ENCODE peak calls at places on chromosome 22, in seven cellular contexts. One of them, this sample, is unnamed.

GRCh38 chr22:43039800-43040199 is 24.9 kb upstream of the PACSIN2 start:
- DNase-seq in iPS DF 19.7: no peak
- DNase-seq in amniotic stem cell: no peak
- DNase-seq in germinal center: no peak
- DNase-seq in activated T-cell treated with anti-CD3 and anti-CD28 coated beads for 1 hour: no peak
- DNase-seq in erythroblast: no peak
- DNase-seq in AG04450: no peak
- DNase-seq in this sample: no peak

GRCh38 chr22:20857247-20857643 is 1.4 kb downstream of the PI4KA start:
- DNase-seq in iPS DF 19.7: no peak
- DNase-seq in amniotic stem cell: no peak
- DNase-seq in germinal center: no peak
- DNase-seq in activated T-cell treated with anti-CD3 and anti-CD28 coated beads for 1 hour: no peak
- DNase-seq in erythroblast: peak
- DNase-seq in AG04450: no peak
- DNase-seq in this sample: no peak

GRCh38 chr22:23179381-23180294 is 671 bp upstream of the BCR start:
- DNase-seq in iPS DF 19.7: no peak
- DNase-seq in amniotic stem cell: no peak
- DNase-seq in germinal center: no peak
- DNase-seq in activated T-cell treated with anti-CD3 and anti-CD28 coated beads for 1 hour: no peak
- DNase-seq in erythroblast: no peak
- DNase-seq in AG04450: no peak
- DNase-seq in this sample: peak

GRCh38 chr22:39030705-39031104 is 9.8 kb downstream of the APOBEC3D start:
- DNase-seq in iPS DF 19.7: no peak
- DNase-seq in amniotic stem cell: no peak
- DNase-seq in germinal center: no peak
- DNase-seq in activated T-cell treated with anti-CD3 and anti-CD28 coated beads for 1 hour: no peak
- DNase-seq in erythroblast: no peak
- DNase-seq in AG04450: no peak
- DNase-seq in this sample: no peak

GRCh38 chr22:30398685-30399680 is 2.2 kb downstream of the SEC14L2 start:
- DNase-seq in iPS DF 19.7: no peak
- DNase-seq in amniotic stem cell: no peak
- DNase-seq in germinal center: no peak
- DNase-seq in activated T-cell treated with anti-CD3 and anti-CD28 coated beads for 1 hour: no peak
- DNase-seq in erythroblast: no peak
- DNase-seq in AG04450: no peak
- DNase-seq in this sample: no peak

GRCh38 chr22:24087071-24087795 is 76.1 kb downstream of the CABIN1 start:
- DNase-seq in iPS DF 19.7: no peak
- DNase-seq in amniotic stem cell: no peak
- DNase-seq in germinal center: no peak
- DNase-seq in activated T-cell treated with anti-CD3 and anti-CD28 coated beads for 1 hour: no peak
- DNase-seq in erythroblast: no peak
- DNase-seq in AG04450: no peak
- DNase-seq in this sample: no peak

GRCh38 chr22:37904572-37905533 is 1.2 kb upstream of the MICALL1 start:
- DNase-seq in iPS DF 19.7: no peak
- DNase-seq in amniotic stem cell: peak
- DNase-seq in germinal center: no peak
- DNase-seq in activated T-cell treated with anti-CD3 and anti-CD28 coated beads for 1 hour: no peak
- DNase-seq in erythroblast: peak
- DNase-seq in AG04450: peak
- DNase-seq in this sample: peak

GRCh38 chr22:31488346-31488883 is 1.2 kb downstream of the EIF4ENIF1 start:
- DNase-seq in iPS DF 19.7: no peak
- DNase-seq in amniotic stem cell: no peak
- DNase-seq in germinal center: peak
- DNase-seq in activated T-cell treated with anti-CD3 and anti-CD28 coated beads for 1 hour: no peak
- DNase-seq in erythroblast: peak
- DNase-seq in AG04450: no peak
- DNase-seq in this sample: no peak

GRCh38 chr22:25702571-25703167 is 39.3 kb upstream of the MYO18B start:
- DNase-seq in iPS DF 19.7: no peak
- DNase-seq in amniotic stem cell: no peak
- DNase-seq in germinal center: no peak
- DNase-seq in activated T-cell treated with anti-CD3 and anti-CD28 coated beads for 1 hour: no peak
- DNase-seq in erythroblast: no peak
- DNase-seq in AG04450: no peak
- DNase-seq in this sample: peak

GRCh38 chr22:30204015-30204741 is 42.4 kb downstream of the LIF start:
- DNase-seq in iPS DF 19.7: no peak
- DNase-seq in amniotic stem cell: no peak
- DNase-seq in germinal center: no peak
- DNase-seq in activated T-cell treated with anti-CD3 and anti-CD28 coated beads for 1 hour: no peak
- DNase-seq in erythroblast: no peak
- DNase-seq in AG04450: no peak
- DNase-seq in this sample: no peak

GRCh38 chr22:27394806-27395404 is 406.7 kb downstream of the MN1 start:
- DNase-seq in iPS DF 19.7: no peak
- DNase-seq in amniotic stem cell: no peak
- DNase-seq in germinal center: no peak
- DNase-seq in activated T-cell treated with anti-CD3 and anti-CD28 coated beads for 1 hour: no peak
- DNase-seq in erythroblast: no peak
- DNase-seq in AG04450: no peak
- DNase-seq in this sample: no peak

GRCh38 chr22:45240137-45240809 is 421 bp downstream of the KIAA0930 start:
- DNase-seq in iPS DF 19.7: no peak
- DNase-seq in amniotic stem cell: no peak
- DNase-seq in germinal center: no peak
- DNase-seq in activated T-cell treated with anti-CD3 and anti-CD28 coated beads for 1 hour: peak
- DNase-seq in erythroblast: peak
- DNase-seq in AG04450: no peak
- DNase-seq in this sample: peak

GRCh38 chr22:23840026-23840425 is 1.2 kb upstream of the DERL3 start:
- DNase-seq in iPS DF 19.7: no peak
- DNase-seq in amniotic stem cell: no peak
- DNase-seq in germinal center: no peak
- DNase-seq in activated T-cell treated with anti-CD3 and anti-CD28 coated beads for 1 hour: no peak
- DNase-seq in erythroblast: no peak
- DNase-seq in AG04450: no peak
- DNase-seq in this sample: no peak

GRCh38 chr22:42343551-42344081 is 73.2 kb upstream of the TCF20 start:
- DNase-seq in iPS DF 19.7: no peak
- DNase-seq in amniotic stem cell: no peak
- DNase-seq in germinal center: peak
- DNase-seq in activated T-cell treated with anti-CD3 and anti-CD28 coated beads for 1 hour: no peak
- DNase-seq in erythroblast: no peak
- DNase-seq in AG04450: no peak
- DNase-seq in this sample: no peak

GRCh38 chr22:50691521-50691920 is 18.9 kb downstream of the SHANK3 start:
- DNase-seq in iPS DF 19.7: no peak
- DNase-seq in amniotic stem cell: peak
- DNase-seq in germinal center: no peak
- DNase-seq in activated T-cell treated with anti-CD3 and anti-CD28 coated beads for 1 hour: no peak
- DNase-seq in erythroblast: peak
- DNase-seq in AG04450: no peak
- DNase-seq in this sample: peak

GRCh38 chr22:42294034-42294985 is 23.9 kb upstream of the TCF20 start:
- DNase-seq in iPS DF 19.7: no peak
- DNase-seq in amniotic stem cell: no peak
- DNase-seq in germinal center: no peak
- DNase-seq in activated T-cell treated with anti-CD3 and anti-CD28 coated beads for 1 hour: peak
- DNase-seq in erythroblast: peak
- DNase-seq in AG04450: no peak
- DNase-seq in this sample: peak

GRCh38 chr22:20091690-20092476 is 11.8 kb downstream of the DGCR8 start:
- DNase-seq in iPS DF 19.7: no peak
- DNase-seq in amniotic stem cell: no peak
- DNase-seq in germinal center: no peak
- DNase-seq in activated T-cell treated with anti-CD3 and anti-CD28 coated beads for 1 hour: no peak
- DNase-seq in erythroblast: no peak
- DNase-seq in AG04450: no peak
- DNase-seq in this sample: no peak

GRCh38 chr22:34808618-34809017 is 257.3 kb upstream of the ISX start:
- DNase-seq in iPS DF 19.7: no peak
- DNase-seq in amniotic stem cell: no peak
- DNase-seq in germinal center: no peak
- DNase-seq in activated T-cell treated with anti-CD3 and anti-CD28 coated beads for 1 hour: no peak
- DNase-seq in erythroblast: no peak
- DNase-seq in AG04450: no peak
- DNase-seq in this sample: no peak

GRCh38 chr22:31962392-31963113 is 18.2 kb downstream of the YWHAH start:
- DNase-seq in iPS DF 19.7: no peak
- DNase-seq in amniotic stem cell: no peak
- DNase-seq in germinal center: no peak
- DNase-seq in activated T-cell treated with anti-CD3 and anti-CD28 coated beads for 1 hour: no peak
- DNase-seq in erythroblast: no peak
- DNase-seq in AG04450: no peak
- DNase-seq in this sample: no peak

GRCh38 chr22:31106651-31107205 is 640 bp downstream of the SELENOM start:
- DNase-seq in iPS DF 19.7: no peak
- DNase-seq in amniotic stem cell: no peak
- DNase-seq in germinal center: no peak
- DNase-seq in activated T-cell treated with anti-CD3 and anti-CD28 coated beads for 1 hour: no peak
- DNase-seq in erythroblast: no peak
- DNase-seq in AG04450: no peak
- DNase-seq in this sample: no peak

GRCh38 chr22:24090581-24090980 is 79.5 kb downstream of the CABIN1 start:
- DNase-seq in iPS DF 19.7: no peak
- DNase-seq in amniotic stem cell: no peak
- DNase-seq in germinal center: no peak
- DNase-seq in activated T-cell treated with anti-CD3 and anti-CD28 coated beads for 1 hour: no peak
- DNase-seq in erythroblast: peak
- DNase-seq in AG04450: no peak
- DNase-seq in this sample: peak

GRCh38 chr22:27846910-27847309 is 45.4 kb upstream of the MN1 start:
- DNase-seq in iPS DF 19.7: no peak
- DNase-seq in amniotic stem cell: no peak
- DNase-seq in germinal center: no peak
- DNase-seq in activated T-cell treated with anti-CD3 and anti-CD28 coated beads for 1 hour: no peak
- DNase-seq in erythroblast: no peak
- DNase-seq in AG04450: no peak
- DNase-seq in this sample: no peak

GRCh38 chr22:24977370-24978230 is 25.1 kb downstream of the KIAA1671 start:
- DNase-seq in iPS DF 19.7: no peak
- DNase-seq in amniotic stem cell: no peak
- DNase-seq in germinal center: no peak
- DNase-seq in activated T-cell treated with anti-CD3 and anti-CD28 coated beads for 1 hour: no peak
- DNase-seq in erythroblast: no peak
- DNase-seq in AG04450: no peak
- DNase-seq in this sample: peak

GRCh38 chr22:30902496-30903357 is 65.8 kb downstream of the MORC2 start:
- DNase-seq in iPS DF 19.7: no peak
- DNase-seq in amniotic stem cell: no peak
- DNase-seq in germinal center: peak
- DNase-seq in activated T-cell treated with anti-CD3 and anti-CD28 coated beads for 1 hour: no peak
- DNase-seq in erythroblast: peak
- DNase-seq in AG04450: no peak
- DNase-seq in this sample: no peak

GRCh38 chr22:30921108-30921507 is 47.5 kb downstream of the MORC2 start:
- DNase-seq in iPS DF 19.7: no peak
- DNase-seq in amniotic stem cell: no peak
- DNase-seq in germinal center: no peak
- DNase-seq in activated T-cell treated with anti-CD3 and anti-CD28 coated beads for 1 hour: no peak
- DNase-seq in erythroblast: no peak
- DNase-seq in AG04450: no peak
- DNase-seq in this sample: peak

GRCh38 chr22:23156286-23156685 is 11.0 kb downstream of the RAB36 start:
- DNase-seq in iPS DF 19.7: no peak
- DNase-seq in amniotic stem cell: no peak
- DNase-seq in germinal center: no peak
- DNase-seq in activated T-cell treated with anti-CD3 and anti-CD28 coated beads for 1 hour: no peak
- DNase-seq in erythroblast: no peak
- DNase-seq in AG04450: no peak
- DNase-seq in this sample: no peak

GRCh38 chr22:37690407-37690806 is 4.3 kb downstream of the NOL12 start:
- DNase-seq in iPS DF 19.7: no peak
- DNase-seq in amniotic stem cell: no peak
- DNase-seq in germinal center: no peak
- DNase-seq in activated T-cell treated with anti-CD3 and anti-CD28 coated beads for 1 hour: no peak
- DNase-seq in erythroblast: no peak
- DNase-seq in AG04450: no peak
- DNase-seq in this sample: no peak

GRCh38 chr22:46490538-46490937 is 46.9 kb downstream of the CELSR1 start:
- DNase-seq in iPS DF 19.7: no peak
- DNase-seq in amniotic stem cell: no peak
- DNase-seq in germinal center: no peak
- DNase-seq in activated T-cell treated with anti-CD3 and anti-CD28 coated beads for 1 hour: no peak
- DNase-seq in erythroblast: no peak
- DNase-seq in AG04450: no peak
- DNase-seq in this sample: no peak

GRCh38 chr22:20606041-20606783 is 98.8 kb downstream of the MED15 start:
- DNase-seq in iPS DF 19.7: peak
- DNase-seq in amniotic stem cell: peak
- DNase-seq in germinal center: peak
- DNase-seq in activated T-cell treated with anti-CD3 and anti-CD28 coated beads for 1 hour: peak
- DNase-seq in erythroblast: peak
- DNase-seq in AG04450: peak
- DNase-seq in this sample: peak

GRCh38 chr22:44620129-44620840 is 81.7 kb upstream of the PRR5 start:
- DNase-seq in iPS DF 19.7: peak
- DNase-seq in amniotic stem cell: no peak
- DNase-seq in germinal center: no peak
- DNase-seq in activated T-cell treated with anti-CD3 and anti-CD28 coated beads for 1 hour: peak
- DNase-seq in erythroblast: peak
- DNase-seq in AG04450: no peak
- DNase-seq in this sample: peak

GRCh38 chr22:31344369-31345330 is 1.5 kb downstream of the PATZ1 start:
- DNase-seq in iPS DF 19.7: no peak
- DNase-seq in amniotic stem cell: no peak
- DNase-seq in germinal center: peak
- DNase-seq in activated T-cell treated with anti-CD3 and anti-CD28 coated beads for 1 hour: no peak
- DNase-seq in erythroblast: peak
- DNase-seq in AG04450: no peak
- DNase-seq in this sample: peak

GRCh38 chr22:45568213-45568612 is 65.5 kb downstream of the FBLN1 start:
- DNase-seq in iPS DF 19.7: no peak
- DNase-seq in amniotic stem cell: no peak
- DNase-seq in germinal center: no peak
- DNase-seq in activated T-cell treated with anti-CD3 and anti-CD28 coated beads for 1 hour: no peak
- DNase-seq in erythroblast: no peak
- DNase-seq in AG04450: no peak
- DNase-seq in this sample: no peak

GRCh38 chr22:29630180-29630498 is 26.7 kb downstream of the NF2 start:
- DNase-seq in iPS DF 19.7: no peak
- DNase-seq in amniotic stem cell: no peak
- DNase-seq in germinal center: no peak
- DNase-seq in activated T-cell treated with anti-CD3 and anti-CD28 coated beads for 1 hour: no peak
- DNase-seq in erythroblast: no peak
- DNase-seq in AG04450: no peak
- DNase-seq in this sample: no peak

GRCh38 chr22:38754247-38755154 is 1.3 kb downstream of the SUN2 start:
- DNase-seq in iPS DF 19.7: no peak
- DNase-seq in amniotic stem cell: peak
- DNase-seq in germinal center: peak
- DNase-seq in activated T-cell treated with anti-CD3 and anti-CD28 coated beads for 1 hour: no peak
- DNase-seq in erythroblast: peak
- DNase-seq in AG04450: peak
- DNase-seq in this sample: peak

GRCh38 chr22:47474464-47474863 is 712.0 kb downstream of the TBC1D22A start:
- DNase-seq in iPS DF 19.7: no peak
- DNase-seq in amniotic stem cell: no peak
- DNase-seq in germinal center: no peak
- DNase-seq in activated T-cell treated with anti-CD3 and anti-CD28 coated beads for 1 hour: no peak
- DNase-seq in erythroblast: no peak
- DNase-seq in AG04450: no peak
- DNase-seq in this sample: no peak

GRCh38 chr22:39405346-39406085 is 5.9 kb downstream of the TAB1 start:
- DNase-seq in iPS DF 19.7: no peak
- DNase-seq in amniotic stem cell: no peak
- DNase-seq in germinal center: no peak
- DNase-seq in activated T-cell treated with anti-CD3 and anti-CD28 coated beads for 1 hour: no peak
- DNase-seq in erythroblast: no peak
- DNase-seq in AG04450: no peak
- DNase-seq in this sample: peak

GRCh38 chr22:43207386-43207785 is 20.5 kb upstream of the TTLL12 start:
- DNase-seq in iPS DF 19.7: no peak
- DNase-seq in amniotic stem cell: no peak
- DNase-seq in germinal center: no peak
- DNase-seq in activated T-cell treated with anti-CD3 and anti-CD28 coated beads for 1 hour: no peak
- DNase-seq in erythroblast: no peak
- DNase-seq in AG04450: no peak
- DNase-seq in this sample: no peak

This sample was measured in dermis blood vessel endothelial cell.